ENCODE peak calls at places on chromosome 12, in six cellular contexts. H is HCT116; C is AG10803; X is fibroblast of pulmonary artery; R is cardiac muscle cell; S is activated CD8-positive, alpha-beta T cell treated with anti-CD3 and anti-CD28 coated beads for 36 hours. Q is an unnamed sample.

GRCh38 chr12:70366581-70367267 is 634 bp downstream of the KCNMB4 start:
- DNase-seq in H (peak), C (peak), X (peak), R (peak), S (peak), Q (peak)

GRCh38 chr12:12736759-12737676 is 19.9 kb downstream of the CDKN1B start:
- DNase-seq in H (no peak), C (peak), X (peak), R (peak), S (peak), Q (no peak)

GRCh38 chr12:43728117-43728516 is 30.5 kb downstream of the PUS7L start:
- DNase-seq in H (no peak), C (peak), X (peak), R (peak), S (no peak), Q (no peak)

GRCh38 chr12:1918875-1919236 is 404 bp upstream of the CACNA2D4 start:
- DNase-seq in H (no peak), C (no peak), X (no peak), R (no peak), S (no peak), Q (no peak)

GRCh38 chr12:2834581-2835491 is at the start of gene NRIP2:
- DNase-seq in H (no peak), C (peak), X (peak), R (peak), S (no peak), Q (no peak)

GRCh38 chr12:23093488-23093887 is 468.5 kb downstream of the ETNK1 start:
- DNase-seq in H (no peak), C (no peak), X (peak), R (no peak), S (no peak), Q (no peak)

GRCh38 chr12:88411689-88412088 is 168.6 kb downstream of the KITLG start:
- DNase-seq in H (no peak), C (peak), X (no peak), R (peak), S (no peak), Q (no peak)

GRCh38 chr12:59742831-59743230 is 147.0 kb downstream of the SLC16A7 start:
- DNase-seq in H (no peak), C (peak), X (no peak), R (peak), S (no peak), Q (no peak)

GRCh38 chr12:79424109-79424721 is 266.5 kb downstream of the PAWR start:
- DNase-seq in H (no peak), C (peak), X (peak), R (peak), S (no peak), Q (peak)

GRCh38 chr12:11477110-11477509 is 81.7 kb upstream of the PRB2 start:
- DNase-seq in H (no peak), C (no peak), X (no peak), R (no peak), S (no peak), Q (no peak)

GRCh38 chr12:90390947-90391346 is 564.0 kb downstream of the CCER1 start:
- DNase-seq in H (no peak), C (no peak), X (no peak), R (peak), S (no peak), Q (no peak)

GRCh38 chr12:31876568-31877424 is 82.4 kb upstream of the RESF1 start:
- DNase-seq in H (no peak), C (no peak), X (no peak), R (no peak), S (no peak), Q (no peak)

GRCh38 chr12:70443274-70443673 is 77.2 kb downstream of the KCNMB4 start:
- DNase-seq in H (no peak), C (peak), X (peak), R (peak), S (no peak), Q (no peak)

GRCh38 chr12:62530596-62530995 is 64.0 kb downstream of the MON2 start:
- DNase-seq in H (no peak), C (peak), X (peak), R (peak), S (no peak), Q (no peak)

GRCh38 chr12:26496170-26496569 is 300.8 kb downstream of the SSPN start:
- DNase-seq in H (no peak), C (no peak), X (peak), R (peak), S (no peak), Q (no peak)

GRCh38 chr12:132176920-132177551 is 32.8 kb downstream of the NOC4L start:
- DNase-seq in H (no peak), C (no peak), X (no peak), R (no peak), S (no peak), Q (no peak)

GRCh38 chr12:5648692-5649338 is 216.9 kb downstream of the NTF3 start:
- DNase-seq in H (peak), C (peak), X (peak), R (peak), S (peak), Q (peak)

GRCh38 chr12:58731096-58731495 is 189.2 kb downstream of the LRIG3 start:
- DNase-seq in H (no peak), C (no peak), X (no peak), R (no peak), S (no peak), Q (no peak)
- TF ChIP-seq CTCF in H (no peak), C (no peak), X (no peak), R (no peak), S (no peak), Q (no peak)

DNA sequence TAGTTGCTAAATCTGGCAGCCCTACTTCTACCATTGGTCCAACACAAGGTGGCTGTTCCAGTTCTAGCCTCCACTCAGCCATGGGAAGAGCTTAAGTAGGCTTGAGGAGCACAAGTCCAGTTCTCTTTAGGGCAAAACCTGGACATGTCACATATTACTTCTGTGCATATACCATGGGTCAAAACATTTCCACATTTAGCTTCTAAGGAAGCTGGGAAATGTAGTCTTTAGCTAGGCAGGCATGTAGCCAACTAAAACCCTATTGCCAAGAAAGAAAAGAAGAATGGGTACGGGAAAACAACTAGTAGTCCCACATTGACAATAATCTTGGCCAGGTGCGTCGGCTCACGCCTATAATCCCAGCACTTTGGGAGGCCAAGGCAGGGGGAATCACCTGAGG is 20.9 kb upstream of the EEA1 start:
- DNase-seq in H (no peak), C (no peak), X (no peak), R (no peak), S (no peak), Q (no peak)
- TF ChIP-seq CTCF in H (no peak), C (no peak), X (no peak), R (no peak), S (no peak), Q (no peak)

GRCh38 chr12:108967869-108968540 is 52.9 kb downstream of the SVOP start:
- DNase-seq in H (peak), C (no peak), X (no peak), R (peak), S (no peak), Q (no peak)
- TF ChIP-seq CTCF in H (peak), C (peak), X (peak), R (peak), S (peak), Q (peak)

GRCh38 chr12:118356809-118357326 is 15.8 kb downstream of the TAOK3 start:
- DNase-seq in H (no peak), C (peak), X (peak), R (peak), S (peak), Q (no peak)

GRCh38 chr12:118355838-118356237 is 16.9 kb downstream of the TAOK3 start:
- DNase-seq in H (no peak), C (peak), X (no peak), R (no peak), S (no peak), Q (no peak)

GRCh38 chr12:118358008-118358359 is 14.7 kb downstream of the TAOK3 start:
- DNase-seq in H (no peak), C (no peak), X (no peak), R (no peak), S (no peak), Q (no peak)

GRCh38 chr12:118358607-118359540 is 13.8 kb downstream of the TAOK3 start:
- DNase-seq in H (no peak), C (no peak), X (no peak), R (no peak), S (no peak), Q (no peak)

DNA sequence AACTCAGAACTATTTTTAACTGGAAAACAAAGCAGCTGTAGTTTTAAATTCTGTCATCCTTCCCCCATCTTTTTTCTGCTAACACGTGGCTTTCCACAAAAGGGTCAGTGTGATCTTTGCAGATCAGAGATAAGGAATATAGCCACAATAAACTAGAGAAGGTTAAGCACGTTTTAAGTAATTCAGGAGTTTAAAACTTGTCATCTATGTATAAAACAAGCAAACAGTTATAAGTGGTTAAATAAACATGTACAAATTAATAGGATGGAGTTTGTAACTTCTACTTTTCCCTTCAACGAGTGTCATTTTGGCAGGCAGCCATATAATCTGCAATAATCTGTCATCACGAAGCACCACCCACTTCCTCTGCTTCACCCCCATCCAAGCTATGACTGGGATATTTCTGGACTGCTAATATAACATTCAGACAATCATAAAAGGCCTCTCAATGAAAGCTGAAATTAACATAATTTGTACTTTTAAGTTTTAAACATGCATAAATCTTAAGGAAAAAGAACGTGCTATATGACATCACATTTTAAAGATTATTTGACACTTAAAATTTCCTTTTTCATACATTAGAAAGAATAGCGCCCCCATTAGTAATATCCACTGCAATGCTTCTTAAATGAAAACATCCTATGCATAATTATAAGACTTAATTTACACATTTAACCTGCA is 15.2 kb downstream of the TAOK3 start:
- DNase-seq in H (peak), C (peak), X (peak), R (peak), S (peak), Q (peak)
- TF ChIP-seq CTCF in H (peak), C (peak), X (no peak), R (no peak), S (peak), Q (no peak)

GRCh38 chr12:96132819-96133218 is 61.4 kb upstream of the ELK3 start:
- DNase-seq in H (no peak), C (no peak), X (no peak), R (no peak), S (peak), Q (peak)
- TF ChIP-seq CTCF in H (peak), C (peak), X (no peak), R (no peak), S (no peak), Q (peak)